ENCODE peak calls at places on chromosomes 5 and 9, in nine cellular contexts. One of them, this sample, is unnamed.
A peak's percentile ranks its signal among the peaks of the same experiment; 100 is the strongest.

GRCh38 chr9:34405719-34406118 is 29.0 kb upstream of the MYORG start:
- DNase-seq in CD8-positive, alpha-beta memory T cell: no peak
- DNase-seq in mesendoderm: no peak
- DNase-seq in heart left ventricle: no peak
- DNase-seq in left ventricle myocardium inferior: no peak
- DNase-seq in neural progenitor cell: no peak
- DNase-seq in A549: no peak
- DNase-seq in HCT116: no peak
- DNase-seq in fibroblast of lung: peak; percentile 81
- DNase-seq in this sample: no peak

GRCh38 chr9:124197177-124198095 is 60.3 kb upstream of the NEK6 start:
- DNase-seq in CD8-positive, alpha-beta memory T cell: no peak
- DNase-seq in mesendoderm: no peak
- DNase-seq in heart left ventricle: peak; percentile 51
- DNase-seq in left ventricle myocardium inferior: no peak
- DNase-seq in neural progenitor cell: no peak
- DNase-seq in A549: no peak
- DNase-seq in HCT116: no peak
- DNase-seq in fibroblast of lung: no peak
- DNase-seq in this sample: no peak

GRCh38 chr9:133715866-133716563 is 22.1 kb downstream of the SARDH start:
- DNase-seq in CD8-positive, alpha-beta memory T cell: peak; percentile 70
- DNase-seq in mesendoderm: no peak
- DNase-seq in heart left ventricle: peak; percentile 48
- DNase-seq in left ventricle myocardium inferior: no peak
- DNase-seq in neural progenitor cell: peak; percentile 59
- DNase-seq in A549: no peak
- DNase-seq in HCT116: no peak
- DNase-seq in fibroblast of lung: peak; percentile 36
- DNase-seq in this sample: no peak

GRCh38 chr9:134939836-134940235 is 22.1 kb upstream of the FCN1 start:
- DNase-seq in CD8-positive, alpha-beta memory T cell: no peak
- DNase-seq in mesendoderm: no peak
- DNase-seq in heart left ventricle: no peak
- DNase-seq in left ventricle myocardium inferior: no peak
- DNase-seq in neural progenitor cell: no peak
- DNase-seq in A549: no peak
- DNase-seq in HCT116: no peak
- DNase-seq in fibroblast of lung: no peak
- DNase-seq in this sample: no peak

GRCh38 chr9:113898151-113898550 is 22.0 kb downstream of the ZNF618 start:
- DNase-seq in CD8-positive, alpha-beta memory T cell: no peak
- DNase-seq in mesendoderm: no peak
- DNase-seq in heart left ventricle: no peak
- DNase-seq in left ventricle myocardium inferior: no peak
- DNase-seq in neural progenitor cell: no peak
- DNase-seq in A549: no peak
- DNase-seq in HCT116: no peak
- DNase-seq in fibroblast of lung: no peak
- DNase-seq in this sample: no peak

GRCh38 chr5:3843691-3844090 is 248.1 kb downstream of the IRX1 start:
- DNase-seq in CD8-positive, alpha-beta memory T cell: no peak
- DNase-seq in mesendoderm: no peak
- DNase-seq in heart left ventricle: no peak
- DNase-seq in left ventricle myocardium inferior: no peak
- DNase-seq in neural progenitor cell: no peak
- DNase-seq in A549: no peak
- DNase-seq in HCT116: no peak
- DNase-seq in fibroblast of lung: no peak
- DNase-seq in this sample: no peak

GRCh38 chr9:93859431-93860215 is 95.5 kb downstream of the BARX1 start:
- DNase-seq in CD8-positive, alpha-beta memory T cell: no peak
- DNase-seq in mesendoderm: no peak
- DNase-seq in heart left ventricle: no peak
- DNase-seq in left ventricle myocardium inferior: no peak
- DNase-seq in neural progenitor cell: peak; percentile 28
- DNase-seq in A549: no peak
- DNase-seq in HCT116: no peak
- DNase-seq in fibroblast of lung: no peak
- DNase-seq in this sample: no peak

GRCh38 chr5:161846731-161847130 is 1.2 kb upstream of the GABRA1 start:
- DNase-seq in CD8-positive, alpha-beta memory T cell: no peak
- DNase-seq in mesendoderm: peak; percentile 93
- DNase-seq in heart left ventricle: no peak
- DNase-seq in left ventricle myocardium inferior: no peak
- DNase-seq in neural progenitor cell: peak; percentile 86
- DNase-seq in A549: no peak
- DNase-seq in HCT116: no peak
- DNase-seq in fibroblast of lung: peak; percentile 0
- DNase-seq in this sample: no peak

GRCh38 chr9:136225748-136226679 is 19.6 kb downstream of the QSOX2 start:
- DNase-seq in CD8-positive, alpha-beta memory T cell: peak; percentile 72
- DNase-seq in mesendoderm: peak; percentile 78
- DNase-seq in heart left ventricle: peak; percentile 46
- DNase-seq in left ventricle myocardium inferior: peak; percentile 33
- DNase-seq in neural progenitor cell: peak; percentile 85
- DNase-seq in A549: peak; percentile 72
- DNase-seq in HCT116: peak; percentile 46
- DNase-seq in fibroblast of lung: peak; percentile 32
- DNase-seq in this sample: no peak

DNA sequence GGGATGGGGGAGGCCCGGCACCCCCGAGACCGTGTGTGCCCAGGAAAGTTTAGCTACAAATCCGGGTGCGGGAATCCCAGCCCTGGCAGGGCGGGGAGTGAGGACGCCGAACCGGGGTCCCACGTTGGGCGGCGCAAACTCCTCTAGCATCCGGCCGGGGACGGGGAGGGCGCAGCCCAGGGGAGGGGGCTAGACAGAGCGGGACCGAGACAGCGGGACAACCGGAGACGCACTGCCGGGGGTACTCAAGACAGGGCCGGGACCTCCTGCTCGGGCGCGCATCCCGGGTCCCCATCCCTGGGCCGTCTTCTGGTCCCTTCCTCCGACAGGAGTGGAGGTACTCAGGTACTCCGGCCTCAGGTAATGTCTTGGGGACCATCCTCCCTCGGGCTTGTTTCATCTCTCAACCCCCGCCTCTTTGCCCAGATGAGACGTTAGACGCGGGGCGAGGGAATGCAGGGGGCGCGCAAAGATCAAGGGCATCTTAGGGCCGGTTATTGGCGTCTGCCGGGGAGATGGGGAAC is 619 bp downstream of the PDZD2 start:
- DNase-seq in CD8-positive, alpha-beta memory T cell: no peak
- DNase-seq in mesendoderm: peak; percentile 17
- DNase-seq in heart left ventricle: peak; percentile 31
- DNase-seq in left ventricle myocardium inferior: no peak
- DNase-seq in neural progenitor cell: peak; percentile 49
- DNase-seq in A549: no peak
- DNase-seq in HCT116: no peak
- DNase-seq in fibroblast of lung: no peak
- DNase-seq in this sample: no peak
- H3K27ac ChIP-seq in CD8-positive, alpha-beta memory T cell: no peak overlapping the region
- H3K27ac ChIP-seq in mesendoderm: no peak overlapping the region
- H3K27ac ChIP-seq in heart left ventricle: peak overlapping the region; percentile 87
- H3K27ac ChIP-seq in left ventricle myocardium inferior: peak overlapping the region; percentile 91
- H3K27ac ChIP-seq in neural progenitor cell: no peak overlapping the region
- H3K27ac ChIP-seq in A549: no peak overlapping the region
- H3K27ac ChIP-seq in HCT116: peak overlapping the region; percentile 28
- H3K27ac ChIP-seq in fibroblast of lung: no peak overlapping the region
- H3K27ac ChIP-seq in this sample: no peak overlapping the region

DNA sequence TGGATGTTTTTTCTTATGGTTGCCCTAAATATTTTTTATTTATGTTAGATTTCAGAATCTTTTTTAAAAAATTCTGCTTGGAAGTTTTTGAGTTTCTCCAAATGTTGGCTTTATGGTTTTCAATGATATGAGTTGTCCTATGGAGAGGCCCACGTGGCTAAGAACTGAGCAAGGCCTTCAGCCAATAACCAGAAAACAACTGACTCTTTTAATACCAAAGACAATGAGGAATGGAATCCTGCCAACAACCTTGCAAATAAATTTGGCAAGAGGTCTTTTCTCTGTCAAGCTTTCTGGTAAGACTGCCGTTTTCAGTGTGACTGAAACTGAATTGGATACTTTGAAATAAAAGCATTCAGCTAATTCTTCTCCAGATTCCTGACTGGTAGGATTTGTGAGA is 1740.1 kb upstream of the WWC1 start:
- DNase-seq in CD8-positive, alpha-beta memory T cell: no peak
- DNase-seq in mesendoderm: no peak
- DNase-seq in heart left ventricle: no peak
- DNase-seq in left ventricle myocardium inferior: no peak
- DNase-seq in neural progenitor cell: no peak
- DNase-seq in A549: no peak
- DNase-seq in HCT116: no peak
- DNase-seq in fibroblast of lung: peak; percentile 0
- DNase-seq in this sample: no peak
- H3K27ac ChIP-seq in CD8-positive, alpha-beta memory T cell: no peak overlapping the region
- H3K27ac ChIP-seq in mesendoderm: no peak overlapping the region
- H3K27ac ChIP-seq in heart left ventricle: no peak overlapping the region
- H3K27ac ChIP-seq in left ventricle myocardium inferior: no peak overlapping the region
- H3K27ac ChIP-seq in neural progenitor cell: no peak overlapping the region
- H3K27ac ChIP-seq in A549: no peak overlapping the region
- H3K27ac ChIP-seq in HCT116: no peak overlapping the region
- H3K27ac ChIP-seq in fibroblast of lung: no peak overlapping the region
- H3K27ac ChIP-seq in this sample: no peak overlapping the region

GRCh38 chr9:110777843-110778215 is 109.2 kb downstream of the MUSK start:
- DNase-seq in CD8-positive, alpha-beta memory T cell: no peak
- DNase-seq in mesendoderm: no peak
- DNase-seq in heart left ventricle: no peak
- DNase-seq in left ventricle myocardium inferior: no peak
- DNase-seq in neural progenitor cell: no peak
- DNase-seq in A549: no peak
- DNase-seq in HCT116: no peak
- DNase-seq in fibroblast of lung: no peak
- DNase-seq in this sample: no peak
- H3K27ac ChIP-seq in CD8-positive, alpha-beta memory T cell: no peak overlapping the region
- H3K27ac ChIP-seq in mesendoderm: no peak overlapping the region
- H3K27ac ChIP-seq in heart left ventricle: no peak overlapping the region
- H3K27ac ChIP-seq in left ventricle myocardium inferior: no peak overlapping the region
- H3K27ac ChIP-seq in neural progenitor cell: no peak overlapping the region
- H3K27ac ChIP-seq in A549: no peak overlapping the region
- H3K27ac ChIP-seq in HCT116: no peak overlapping the region
- H3K27ac ChIP-seq in fibroblast of lung: no peak overlapping the region
- H3K27ac ChIP-seq in this sample: no peak overlapping the region

GRCh38 chr9:72509635-72510034 is 11.8 kb upstream of the TMC1 start:
- DNase-seq in CD8-positive, alpha-beta memory T cell: no peak
- DNase-seq in mesendoderm: no peak
- DNase-seq in heart left ventricle: no peak
- DNase-seq in left ventricle myocardium inferior: no peak
- DNase-seq in neural progenitor cell: no peak
- DNase-seq in A549: no peak
- DNase-seq in HCT116: no peak
- DNase-seq in fibroblast of lung: peak; percentile 77
- DNase-seq in this sample: no peak
- H3K27ac ChIP-seq in CD8-positive, alpha-beta memory T cell: no peak overlapping the region
- H3K27ac ChIP-seq in mesendoderm: no peak overlapping the region
- H3K27ac ChIP-seq in heart left ventricle: no peak overlapping the region
- H3K27ac ChIP-seq in left ventricle myocardium inferior: no peak overlapping the region
- H3K27ac ChIP-seq in neural progenitor cell: no peak overlapping the region
- H3K27ac ChIP-seq in A549: no peak overlapping the region
- H3K27ac ChIP-seq in HCT116: no peak overlapping the region
- H3K27ac ChIP-seq in fibroblast of lung: no peak overlapping the region
- H3K27ac ChIP-seq in this sample: peak overlapping the region; percentile 68

GRCh38 chr5:16757989-16758501 is 141.2 kb upstream of the RETREG1 start:
- DNase-seq in CD8-positive, alpha-beta memory T cell: no peak
- DNase-seq in mesendoderm: no peak
- DNase-seq in heart left ventricle: no peak
- DNase-seq in left ventricle myocardium inferior: no peak
- DNase-seq in neural progenitor cell: no peak
- DNase-seq in A549: no peak
- DNase-seq in HCT116: no peak
- DNase-seq in fibroblast of lung: no peak
- DNase-seq in this sample: no peak
- H3K27ac ChIP-seq in CD8-positive, alpha-beta memory T cell: no peak overlapping the region
- H3K27ac ChIP-seq in mesendoderm: no peak overlapping the region
- H3K27ac ChIP-seq in heart left ventricle: no peak overlapping the region
- H3K27ac ChIP-seq in left ventricle myocardium inferior: no peak overlapping the region
- H3K27ac ChIP-seq in neural progenitor cell: peak overlapping the region; percentile 58
- H3K27ac ChIP-seq in A549: no peak overlapping the region
- H3K27ac ChIP-seq in HCT116: no peak overlapping the region
- H3K27ac ChIP-seq in fibroblast of lung: no peak overlapping the region
- H3K27ac ChIP-seq in this sample: no peak overlapping the region

This sample was measured in epithelial cell of prostate.